ENCODE peak calls at places on chromosome 22, in five cellular contexts. R, X, J, T and L are unnamed samples.

GRCh38 chr22:46547179-46547882 is 9.9 kb upstream of the CELSR1 start:
- DNase-seq in T (no peak), R (peak), J (no peak), X (no peak), L (no peak)

GRCh38 chr22:28299760-28300159 is 379.9 kb downstream of the TTC28 start:
- DNase-seq in T (no peak), X (no peak), J (no peak), R (peak), L (no peak)

GRCh38 chr22:18091916-18092526 is 14.2 kb downstream of the PEX26 start:
- DNase-seq in J (no peak), R (peak), X (peak), T (no peak), L (no peak)

GRCh38 chr22:27223317-27224177 is 566.2 kb downstream of the MIAT start:
- DNase-seq in R (peak), T (no peak), X (no peak), J (no peak), L (no peak)

GRCh38 chr22:22047776-22048175 is 65.2 kb upstream of the TOP3B start:
- DNase-seq in J (no peak), T (no peak), R (no peak), X (no peak), L (no peak)

GRCh38 chr22:46068908-46069481 is 81.3 kb upstream of the PPARA start:
- DNase-seq in R (peak), J (no peak), X (peak), T (peak), L (no peak)

GRCh38 chr22:26796785-26797184 is 139.4 kb downstream of the MIAT start:
- DNase-seq in T (no peak), R (no peak), X (no peak), J (no peak), L (no peak)

GRCh38 chr22:28670153-28670552 is 9.5 kb downstream of the TTC28 start:
- DNase-seq in R (no peak), T (no peak), J (no peak), X (no peak), L (no peak)

GRCh38 chr22:17919276-17920144 is 104.9 kb downstream of the MICAL3 start:
- DNase-seq in J (no peak), R (no peak), T (no peak), X (peak), L (no peak)

GRCh38 chr22:43176090-43176489 is 10.8 kb downstream of the TTLL12 start:
- DNase-seq in R (no peak), T (no peak), J (no peak), X (no peak), L (no peak)

GRCh38 chr22:44363214-44363979 is 50.6 kb upstream of the SHISAL1 start:
- DNase-seq in J (no peak), R (peak), X (peak), T (peak), L (no peak)

GRCh38 chr22:40196628-40197027 is 18.9 kb downstream of the TNRC6B start:
- DNase-seq in R (peak), X (no peak), J (no peak), T (no peak), L (no peak)

GRCh38 chr22:23804781-23805291 is 18.1 kb downstream of the SMARCB1 start:
- DNase-seq in T (no peak), R (no peak), J (no peak), X (no peak), L (no peak)

GRCh38 chr22:31646186-31647019 is 15.6 kb downstream of the PISD start:
- DNase-seq in T (no peak), J (no peak), X (no peak), R (peak), L (no peak)

GRCh38 chr22:41094036-41094435 is 1.6 kb downstream of the EP300 start:
- DNase-seq in R (peak), X (no peak), T (no peak), J (no peak), L (no peak)

GRCh38 chr22:39994046-39994565 is 648 bp upstream of the FAM83F start:
- DNase-seq in R (peak), X (no peak), T (no peak), J (no peak), L (no peak)

GRCh38 chr22:26550498-26551033 is 38.3 kb upstream of the TFIP11 start:
- DNase-seq in X (no peak), J (no peak), T (no peak), R (peak), L (no peak)

GRCh38 chr22:22893077-22893805 is 5.6 kb downstream of the IGLL5 start:
- DNase-seq in R (no peak), X (peak), J (no peak), T (peak), L (no peak)

GRCh38 chr22:40238425-40239344 is 61.0 kb downstream of the TNRC6B start:
- DNase-seq in T (no peak), J (no peak), R (peak), X (no peak), L (no peak)

GRCh38 chr22:33747576-33748180 is 172.6 kb downstream of the LARGE1 start:
- DNase-seq in J (no peak), R (no peak), T (no peak), X (no peak), L (no peak)

GRCh38 chr22:44206696-44207095 is 26.0 kb downstream of the PARVG start:
- DNase-seq in T (no peak), J (no peak), X (peak), R (no peak), L (no peak)

GRCh38 chr22:41446057-41446501 is 522 bp downstream of the TOB2 start:
- DNase-seq in T (no peak), R (no peak), J (no peak), X (peak), L (no peak)

GRCh38 chr22:42366815-42367581 is 65.2 kb downstream of the NFAM1 start:
- DNase-seq in T (no peak), J (no peak), X (peak), R (no peak), L (no peak)

GRCh38 chr22:29691636-29692326 is 28.0 kb upstream of the CABP7 start:
- DNase-seq in T (no peak), J (no peak), X (no peak), R (no peak), L (no peak)

GRCh38 chr22:28052818-28053217 is 133.8 kb upstream of the PITPNB start:
- DNase-seq in R (no peak), J (no peak), T (no peak), X (no peak), L (no peak)

GRCh38 chr22:44335903-44336803 is 23.4 kb upstream of the SHISAL1 start:
- DNase-seq in R (no peak), T (no peak), J (no peak), X (no peak), L (no peak)

GRCh38 chr22:41288245-41288946 is 2.4 kb upstream of the RANGAP1 start:
- DNase-seq in J (no peak), T (no peak), R (peak), X (peak), L (no peak)

GRCh38 chr22:42228480-42228879 is 42.0 kb downstream of the TCF20 start:
- DNase-seq in J (no peak), X (no peak), T (no peak), R (no peak), L (no peak)

GRCh38 chr22:33906954-33907353 is 13.3 kb downstream of the LARGE1 start:
- DNase-seq in X (no peak), R (no peak), J (no peak), T (no peak), L (no peak)

GRCh38 chr22:24485608-24486007 is 9.5 kb upstream of the UPB1 start:
- DNase-seq in T (no peak), R (no peak), J (no peak), X (no peak), L (no peak)

GRCh38 chr22:29343313-29343805 is 27.9 kb upstream of the RASL10A start:
- DNase-seq in T (peak), X (peak), R (peak), J (no peak), L (no peak)

GRCh38 chr22:29266564-29267461 is 968 bp downstream of the RHBDD3 start:
- DNase-seq in J (no peak), X (no peak), R (peak), T (no peak), L (no peak)

GRCh38 chr22:33272866-33273265 is 214.7 kb upstream of the SYN3 start:
- DNase-seq in T (no peak), J (no peak), R (no peak), X (no peak), L (no peak)

DNA sequence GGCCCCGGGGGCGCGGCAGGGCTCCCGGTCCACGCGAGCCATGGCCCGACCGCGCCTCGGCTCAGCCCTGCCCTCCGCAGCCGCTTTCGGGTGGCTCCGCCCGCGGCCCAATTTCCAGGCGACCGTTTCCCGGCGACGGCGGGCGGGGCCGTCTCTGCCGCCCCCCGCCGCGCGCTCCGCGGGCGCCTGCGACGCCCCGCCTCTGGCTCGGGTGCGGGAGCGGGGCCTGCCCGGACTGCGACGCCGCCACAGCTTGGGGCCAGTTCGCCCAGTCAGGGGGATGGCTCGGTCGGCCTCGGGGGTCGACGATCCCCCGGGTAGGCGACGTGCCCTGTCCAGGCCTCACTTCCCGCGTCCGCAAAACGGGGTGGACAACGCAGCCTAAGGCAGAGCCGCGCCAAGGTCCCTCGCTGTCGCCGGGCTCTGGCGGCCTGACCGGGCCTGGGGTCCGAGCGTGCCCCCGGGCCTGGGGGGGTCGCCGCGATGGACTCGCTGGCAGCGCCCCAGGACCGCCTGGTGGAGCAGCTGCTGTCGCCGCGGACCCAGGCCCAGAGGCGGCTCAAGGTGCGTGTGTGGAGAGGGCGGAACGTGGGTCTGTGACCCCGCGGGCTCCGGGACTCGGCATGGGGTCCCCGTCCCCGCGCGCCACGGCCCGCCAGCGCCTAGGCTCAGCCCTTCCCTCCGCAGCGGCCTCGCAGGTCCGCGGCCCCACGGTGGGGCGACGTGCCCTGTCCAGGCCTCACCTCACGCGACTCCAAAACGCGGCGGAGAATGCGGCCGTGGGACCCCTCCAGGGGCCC is 4.2 kb downstream of the SEPTIN5 start:
- DNase-seq in R (no peak), X (no peak), T (no peak), J (no peak), L (no peak)
- TF ChIP-seq POLR2A in R (no peak), X (no peak), T (no peak), J (no peak), L (no peak)

DNA sequence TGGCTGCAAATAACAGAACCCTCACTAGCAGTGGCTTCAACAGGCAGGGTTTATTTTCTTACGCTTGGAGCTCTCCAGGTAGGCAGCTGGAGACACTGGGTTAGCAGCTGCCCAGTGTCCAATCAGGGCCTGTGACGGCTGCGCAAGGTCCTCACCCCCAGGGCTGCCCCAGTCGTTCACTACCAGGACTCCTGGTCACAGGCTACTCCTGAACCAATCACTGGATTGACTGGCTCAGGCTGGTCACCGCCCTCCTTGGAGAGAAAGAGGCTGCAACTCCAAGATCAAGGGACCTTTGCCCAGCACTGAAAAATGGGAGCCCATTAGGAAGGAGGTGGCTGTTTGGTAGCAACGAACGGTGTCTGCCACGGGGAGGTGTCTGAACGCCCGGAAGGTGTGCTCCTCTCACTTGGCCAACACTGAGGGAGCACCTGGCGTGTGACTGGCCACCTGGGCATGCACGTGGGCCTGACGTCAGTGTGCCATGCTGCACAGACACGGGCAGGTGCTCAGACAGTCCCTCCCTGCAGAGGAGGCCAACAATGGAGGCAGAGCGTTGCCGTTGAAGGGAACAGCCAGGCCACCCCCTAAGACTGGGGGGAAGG is 5.1 kb downstream of the ARSA start:
- DNase-seq in R (no peak), J (no peak), T (no peak), X (peak), L (no peak)
- TF ChIP-seq POLR2A in R (no peak), J (no peak), T (no peak), X (no peak), L (peak)

DNA sequence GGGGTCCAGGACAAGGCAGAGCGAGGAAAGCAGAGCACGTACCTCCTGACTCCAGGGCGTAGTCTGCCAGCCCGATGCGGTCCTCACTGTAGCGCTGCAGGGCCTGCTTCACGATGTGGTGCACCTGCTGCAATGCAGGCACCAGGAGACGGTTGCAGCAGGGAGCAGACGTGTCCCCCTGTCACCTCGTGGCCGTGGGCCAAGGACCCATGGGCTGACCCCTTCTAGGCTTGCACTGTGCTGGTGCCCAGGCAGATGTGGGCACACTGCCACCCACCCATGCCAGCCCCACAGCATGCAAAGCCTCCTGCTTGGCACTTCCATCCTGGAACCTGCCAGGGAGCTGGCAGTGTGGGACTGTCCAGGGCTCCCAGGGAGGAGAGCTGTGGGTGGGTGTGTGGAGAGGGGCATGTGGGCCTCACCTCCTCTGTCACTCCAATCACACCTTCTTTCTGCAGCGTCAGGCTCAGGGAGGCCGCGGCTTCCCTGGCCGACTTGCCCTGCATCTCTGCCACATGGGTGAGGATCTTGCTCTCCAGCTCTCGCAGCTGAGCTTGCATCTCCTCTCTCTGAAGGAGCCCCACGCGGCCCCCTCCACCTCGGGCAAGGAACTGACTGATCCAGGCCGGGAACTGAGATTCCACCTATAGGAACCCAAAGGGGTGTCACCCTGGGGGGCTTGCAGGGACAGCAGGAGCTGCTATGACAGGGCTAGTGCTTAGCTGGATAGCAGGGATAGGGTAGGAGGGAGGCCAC is 16.3 kb downstream of the SUN2 start:
- DNase-seq in J (no peak), T (no peak), R (no peak), X (no peak), L (no peak)
- TF ChIP-seq POLR2A in J (no peak), T (no peak), R (no peak), X (no peak), L (no peak)

GRCh38 chr22:49964136-49964492 is 3.5 kb downstream of the PIM3 start:
- DNase-seq in J (no peak), X (peak), T (no peak), R (no peak), L (no peak)
- TF ChIP-seq POLR2A in J (no peak), X (no peak), T (no peak), R (no peak), L (no peak)

GRCh38 chr22:19857382-19857781 is 2.7 kb upstream of the GNB1L start:
- DNase-seq in R (no peak), T (no peak), X (no peak), J (no peak), L (no peak)

GRCh38 chr22:19853058-19853878 is 1.4 kb downstream of the GNB1L start:
- DNase-seq in J (no peak), T (no peak), X (peak), R (no peak), L (no peak)

GRCh38 chr22:19855504-19856409 is 1.1 kb upstream of the GNB1L start:
- DNase-seq in R (peak), X (peak), T (no peak), J (no peak), L (no peak)

GRCh38 chr22:19853879-19854777 is 546 bp downstream of the GNB1L start:
- DNase-seq in R (no peak), T (no peak), X (no peak), J (peak), L (no peak)

DNA sequence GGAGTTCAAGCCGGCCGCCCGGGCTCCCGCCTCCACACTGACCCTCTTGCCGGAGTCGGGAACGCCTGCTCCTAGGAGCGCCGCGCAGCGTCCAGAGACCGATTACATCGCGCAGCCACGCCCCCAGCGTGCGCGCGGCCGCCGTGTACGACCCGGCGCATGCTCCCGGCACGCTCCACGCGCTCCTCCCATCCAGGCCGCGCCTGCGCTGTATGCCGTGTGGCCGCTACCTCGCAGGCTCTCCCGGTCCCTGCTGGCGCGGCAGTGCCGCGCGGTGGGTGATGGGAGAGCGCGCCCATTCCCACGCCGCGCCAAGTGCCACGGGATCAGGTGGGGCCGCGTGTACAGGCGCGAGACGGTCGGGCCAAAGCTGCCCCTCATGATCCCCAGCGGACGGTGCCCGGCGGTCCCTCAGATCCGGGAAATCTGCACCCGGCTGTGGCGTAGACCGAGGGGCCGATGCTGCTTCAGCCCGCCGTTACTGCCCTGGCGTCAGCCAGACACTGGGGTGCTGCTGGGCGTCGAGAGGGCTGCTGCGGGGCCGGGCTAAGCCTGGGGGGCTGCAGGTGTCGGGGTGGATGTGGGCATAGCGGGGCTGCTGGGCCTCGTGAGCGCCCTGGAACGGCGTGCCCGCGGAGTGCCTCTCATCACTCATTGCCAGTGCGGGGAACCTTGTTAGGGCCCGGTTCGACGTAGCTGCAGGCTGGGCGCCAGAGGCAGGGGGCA is at the start of the genes GNB1L and RTL10:
- DNase-seq in T (peak), J (peak), X (peak), R (peak), L (peak)
- TF ChIP-seq POLR2A in T (peak), J (peak), X (peak), R (peak), L (peak)

GRCh38 chr22:49370841-49371301 is 456.8 kb downstream of the BRD1 start:
- DNase-seq in J (peak), X (no peak), R (no peak), T (peak), L (no peak)

GRCh38 chr22:49367016-49367697 is 460.5 kb downstream of the BRD1 start:
- DNase-seq in J (no peak), T (no peak), R (no peak), X (peak), L (no peak)

GRCh38 chr22:49369726-49370717 is 457.7 kb downstream of the BRD1 start:
- DNase-seq in T (peak), J (peak), R (no peak), X (no peak), L (no peak)

GRCh38 chr22:49368221-49368975 is 459.3 kb downstream of the BRD1 start:
- DNase-seq in J (no peak), R (no peak), T (no peak), X (peak), L (no peak)

DNA sequence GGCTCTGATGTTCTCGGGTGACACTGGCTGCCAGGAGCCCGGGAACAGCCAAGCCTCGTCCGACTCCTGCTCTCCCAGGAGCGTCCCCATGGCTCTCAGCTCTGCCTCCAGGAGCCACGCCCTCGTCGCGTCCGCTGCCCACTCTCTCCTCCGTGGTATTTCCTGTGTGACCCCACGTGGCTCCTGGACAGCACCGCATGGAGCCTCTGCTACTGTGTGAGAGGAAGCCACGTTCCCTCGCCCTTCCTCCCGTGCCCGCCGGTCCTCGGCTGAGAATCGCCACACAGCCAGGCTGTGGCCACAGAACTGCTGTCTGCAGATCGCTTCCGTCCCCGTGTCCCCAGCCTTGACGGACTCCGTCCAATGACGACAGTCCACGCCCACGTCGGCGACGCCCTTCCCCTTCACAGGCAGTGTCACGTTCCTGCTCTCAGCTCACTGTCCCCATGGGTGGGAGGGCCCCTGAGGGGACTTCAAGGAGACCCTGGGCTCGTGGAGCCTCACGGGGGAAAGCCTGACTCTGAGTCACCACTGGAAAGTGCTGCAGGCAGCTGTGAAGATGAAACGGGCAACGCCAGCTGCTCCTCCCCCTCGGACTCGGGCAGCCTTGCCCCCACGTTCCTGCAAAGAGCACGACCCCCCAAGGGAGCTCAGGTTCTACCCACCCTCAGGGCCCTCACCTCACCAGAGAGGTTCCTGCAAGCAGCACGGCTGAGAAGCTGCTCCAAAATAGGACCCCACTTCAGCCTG is 458.5 kb downstream of the BRD1 start:
- DNase-seq in J (peak), T (peak), X (peak), R (no peak), L (no peak)
- TF ChIP-seq POLR2A in J (no peak), T (no peak), X (no peak), R (no peak), L (no peak)